ENCODE peak calls at places on chromosome 22, in seven cellular contexts. One of them, this sample, is unnamed.

GRCh38 chr22:33393432-33393831 is 335.3 kb upstream of the SYN3 start:
- DNase-seq in OCI-LY7: no peak
- DNase-seq in SK-N-SH: no peak
- DNase-seq in neuronal stem cell: no peak
- DNase-seq in A549: no peak
- DNase-seq in PC-3: no peak
- DNase-seq in fibroblast of lung: no peak
- DNase-seq in this sample: no peak

GRCh38 chr22:42887523-42888507 is 30.7 kb upstream of the ARFGAP3 start:
- DNase-seq in A549: no peak
- DNase-seq in fibroblast of lung: no peak
- DNase-seq in SK-N-SH: no peak
- DNase-seq in PC-3: no peak
- DNase-seq in neuronal stem cell: no peak
- DNase-seq in OCI-LY7: no peak
- DNase-seq in this sample: peak

GRCh38 chr22:49648053-49648452 is 179.6 kb downstream of the BRD1 start:
- DNase-seq in SK-N-SH: no peak
- DNase-seq in A549: no peak
- DNase-seq in PC-3: no peak
- DNase-seq in OCI-LY7: no peak
- DNase-seq in fibroblast of lung: no peak
- DNase-seq in neuronal stem cell: no peak
- DNase-seq in this sample: no peak

GRCh38 chr22:35065796-35066218 is at the start of gene ISX:
- DNase-seq in neuronal stem cell: no peak
- DNase-seq in SK-N-SH: no peak
- DNase-seq in A549: no peak
- DNase-seq in fibroblast of lung: no peak
- DNase-seq in PC-3: peak
- DNase-seq in OCI-LY7: no peak
- DNase-seq in this sample: peak

GRCh38 chr22:47163876-47164513 is 401.5 kb downstream of the TBC1D22A start:
- DNase-seq in OCI-LY7: no peak
- DNase-seq in neuronal stem cell: no peak
- DNase-seq in PC-3: no peak
- DNase-seq in fibroblast of lung: no peak
- DNase-seq in SK-N-SH: no peak
- DNase-seq in A549: no peak
- DNase-seq in this sample: no peak

GRCh38 chr22:35417606-35418005 is 17.7 kb downstream of the MCM5 start:
- DNase-seq in OCI-LY7: no peak
- DNase-seq in fibroblast of lung: no peak
- DNase-seq in SK-N-SH: no peak
- DNase-seq in A549: no peak
- DNase-seq in neuronal stem cell: no peak
- DNase-seq in PC-3: no peak
- DNase-seq in this sample: no peak

GRCh38 chr22:35312198-35313059 is 12.7 kb downstream of the TOM1 start:
- DNase-seq in neuronal stem cell: no peak
- DNase-seq in SK-N-SH: no peak
- DNase-seq in PC-3: peak
- DNase-seq in OCI-LY7: no peak
- DNase-seq in A549: no peak
- DNase-seq in fibroblast of lung: peak
- DNase-seq in this sample: peak

GRCh38 chr22:48960981-48961655 is 866.6 kb downstream of the BRD1 start:
- DNase-seq in OCI-LY7: no peak
- DNase-seq in PC-3: no peak
- DNase-seq in neuronal stem cell: no peak
- DNase-seq in fibroblast of lung: peak
- DNase-seq in A549: no peak
- DNase-seq in SK-N-SH: no peak
- DNase-seq in this sample: no peak

GRCh38 chr22:50035976-50036375 is 22.1 kb downstream of the TTLL8 start:
- DNase-seq in SK-N-SH: peak
- DNase-seq in PC-3: no peak
- DNase-seq in OCI-LY7: no peak
- DNase-seq in fibroblast of lung: no peak
- DNase-seq in A549: no peak
- DNase-seq in neuronal stem cell: no peak
- DNase-seq in this sample: no peak

GRCh38 chr22:49824185-49824925 is 3.3 kb downstream of the BRD1 start:
- DNase-seq in PC-3: no peak
- DNase-seq in fibroblast of lung: no peak
- DNase-seq in OCI-LY7: no peak
- DNase-seq in SK-N-SH: no peak
- DNase-seq in neuronal stem cell: no peak
- DNase-seq in A549: no peak
- DNase-seq in this sample: no peak

GRCh38 chr22:36110306-36110791 is 50.2 kb downstream of the APOL3 start:
- DNase-seq in A549: no peak
- DNase-seq in neuronal stem cell: no peak
- DNase-seq in SK-N-SH: no peak
- DNase-seq in PC-3: no peak
- DNase-seq in OCI-LY7: no peak
- DNase-seq in fibroblast of lung: peak
- DNase-seq in this sample: peak

GRCh38 chr22:39092111-39092867 is 4.8 kb upstream of the APOBEC3H start:
- DNase-seq in OCI-LY7: no peak
- DNase-seq in neuronal stem cell: no peak
- DNase-seq in SK-N-SH: no peak
- DNase-seq in PC-3: no peak
- DNase-seq in fibroblast of lung: no peak
- DNase-seq in A549: no peak
- DNase-seq in this sample: no peak

GRCh38 chr22:24776525-24776924 is 2.0 kb upstream of the PIWIL3 start:
- DNase-seq in PC-3: no peak
- DNase-seq in neuronal stem cell: no peak
- DNase-seq in fibroblast of lung: no peak
- DNase-seq in OCI-LY7: no peak
- DNase-seq in SK-N-SH: no peak
- DNase-seq in A549: no peak
- DNase-seq in this sample: no peak

GRCh38 chr22:49663311-49663711 is 164.4 kb downstream of the BRD1 start:
- DNase-seq in neuronal stem cell: no peak
- DNase-seq in SK-N-SH: no peak
- DNase-seq in A549: no peak
- DNase-seq in OCI-LY7: no peak
- DNase-seq in PC-3: no peak
- DNase-seq in fibroblast of lung: no peak
- DNase-seq in this sample: no peak

GRCh38 chr22:20957691-20958440 is 9.2 kb upstream of the AIFM3 start:
- DNase-seq in A549: peak
- DNase-seq in PC-3: peak
- DNase-seq in neuronal stem cell: no peak
- DNase-seq in fibroblast of lung: peak
- DNase-seq in OCI-LY7: no peak
- DNase-seq in SK-N-SH: peak
- DNase-seq in this sample: peak

GRCh38 chr22:47043835-47044721 is 281.6 kb downstream of the TBC1D22A start:
- DNase-seq in OCI-LY7: no peak
- DNase-seq in SK-N-SH: no peak
- DNase-seq in A549: no peak
- DNase-seq in fibroblast of lung: peak
- DNase-seq in PC-3: no peak
- DNase-seq in neuronal stem cell: no peak
- DNase-seq in this sample: peak

GRCh38 chr22:44023404-44024287 is 456 bp upstream of the PARVB start:
- DNase-seq in neuronal stem cell: no peak
- DNase-seq in PC-3: peak
- DNase-seq in SK-N-SH: peak
- DNase-seq in OCI-LY7: no peak
- DNase-seq in A549: no peak
- DNase-seq in fibroblast of lung: peak
- DNase-seq in this sample: peak

GRCh38 chr22:22925146-22925794 is 37.7 kb downstream of the IGLL5 start:
- DNase-seq in PC-3: no peak
- DNase-seq in OCI-LY7: no peak
- DNase-seq in neuronal stem cell: no peak
- DNase-seq in SK-N-SH: no peak
- DNase-seq in fibroblast of lung: no peak
- DNase-seq in A549: no peak
- DNase-seq in this sample: no peak
- H3K4me2 ChIP-seq in PC-3: peak
- H3K4me2 ChIP-seq in OCI-LY7: no peak
- H3K4me2 ChIP-seq in neuronal stem cell: no peak
- H3K4me2 ChIP-seq in SK-N-SH: no peak
- H3K4me2 ChIP-seq in fibroblast of lung: no peak
- H3K4me2 ChIP-seq in A549: no peak
- H3K4me2 ChIP-seq in this sample: no peak

DNA sequence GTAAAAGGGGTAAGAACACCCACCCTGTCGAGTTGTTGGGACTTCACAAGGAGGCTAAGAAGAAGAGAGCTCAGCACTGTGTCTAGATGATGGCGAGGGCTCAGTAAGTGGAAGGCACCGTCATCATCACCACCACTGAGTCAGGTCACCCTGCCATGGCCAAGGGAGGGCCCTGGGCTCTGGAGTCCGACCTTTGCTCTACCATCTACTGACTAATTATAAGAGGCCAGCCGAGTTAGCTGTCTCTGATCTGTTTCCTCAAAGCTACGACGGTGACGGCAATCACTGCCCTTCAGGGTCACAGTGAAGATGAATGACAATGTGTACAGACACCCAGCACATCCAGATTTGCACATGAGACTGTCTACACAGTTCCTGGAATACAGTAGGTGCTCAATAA is 29.3 kb downstream of the KIAA0930 start:
- DNase-seq in PC-3: no peak
- DNase-seq in fibroblast of lung: no peak
- DNase-seq in SK-N-SH: no peak
- DNase-seq in neuronal stem cell: no peak
- DNase-seq in A549: no peak
- DNase-seq in OCI-LY7: no peak
- DNase-seq in this sample: no peak
- H3K4me3 ChIP-seq in PC-3: no peak
- H3K4me3 ChIP-seq in fibroblast of lung: peak
- H3K4me3 ChIP-seq in SK-N-SH: peak
- H3K4me3 ChIP-seq in neuronal stem cell: no peak
- H3K4me3 ChIP-seq in A549: peak
- H3K4me3 ChIP-seq in OCI-LY7: no peak
- H3K4me3 ChIP-seq in this sample: no peak

DNA sequence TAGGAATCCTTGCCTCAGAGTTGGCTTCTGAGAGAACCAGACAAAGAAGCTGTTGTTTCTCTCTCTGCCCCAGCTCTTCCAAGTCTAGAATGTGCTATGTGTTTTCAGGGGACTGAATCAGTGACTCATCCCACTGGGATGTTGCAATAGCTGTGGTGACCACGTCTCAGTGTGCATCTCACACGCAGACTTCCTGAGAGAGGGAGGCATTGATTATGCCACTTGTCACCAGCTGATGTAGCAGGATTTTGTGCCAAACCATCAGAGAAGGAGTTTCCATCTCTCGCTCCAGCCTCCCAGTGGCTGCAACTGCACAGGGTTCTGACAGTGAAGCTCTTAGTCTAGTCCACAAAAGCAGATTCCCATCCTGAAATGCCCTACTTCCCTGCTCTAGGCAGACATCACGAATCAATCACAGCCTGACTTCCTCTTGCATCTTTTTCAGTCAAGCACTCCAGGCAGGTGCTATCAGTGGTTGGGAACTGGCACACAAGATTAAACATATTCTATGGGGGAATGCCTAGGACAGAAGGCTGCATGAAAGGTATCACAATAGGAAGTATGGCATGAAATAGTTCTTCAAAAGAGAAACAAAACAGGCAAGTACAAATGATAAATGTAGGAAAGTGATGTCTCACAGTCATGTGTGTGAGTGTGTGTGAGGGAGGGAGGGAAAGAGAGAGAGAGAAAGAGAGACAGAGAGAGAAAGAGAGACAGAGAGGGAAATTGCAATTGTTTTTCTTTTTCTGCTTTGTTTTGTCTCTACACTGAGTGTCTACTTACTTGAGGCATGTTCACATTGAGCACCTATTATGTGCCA is 456.0 kb downstream of the MIAT start:
- DNase-seq in A549: peak
- DNase-seq in neuronal stem cell: no peak
- DNase-seq in SK-N-SH: no peak
- DNase-seq in PC-3: peak
- DNase-seq in OCI-LY7: no peak
- DNase-seq in fibroblast of lung: peak
- DNase-seq in this sample: peak
- H3K4me2 ChIP-seq in A549: peak
- H3K4me2 ChIP-seq in neuronal stem cell: no peak
- H3K4me2 ChIP-seq in SK-N-SH: peak
- H3K4me2 ChIP-seq in PC-3: no peak
- H3K4me2 ChIP-seq in OCI-LY7: no peak
- H3K4me2 ChIP-seq in fibroblast of lung: no peak
- H3K4me2 ChIP-seq in this sample: no peak

DNA sequence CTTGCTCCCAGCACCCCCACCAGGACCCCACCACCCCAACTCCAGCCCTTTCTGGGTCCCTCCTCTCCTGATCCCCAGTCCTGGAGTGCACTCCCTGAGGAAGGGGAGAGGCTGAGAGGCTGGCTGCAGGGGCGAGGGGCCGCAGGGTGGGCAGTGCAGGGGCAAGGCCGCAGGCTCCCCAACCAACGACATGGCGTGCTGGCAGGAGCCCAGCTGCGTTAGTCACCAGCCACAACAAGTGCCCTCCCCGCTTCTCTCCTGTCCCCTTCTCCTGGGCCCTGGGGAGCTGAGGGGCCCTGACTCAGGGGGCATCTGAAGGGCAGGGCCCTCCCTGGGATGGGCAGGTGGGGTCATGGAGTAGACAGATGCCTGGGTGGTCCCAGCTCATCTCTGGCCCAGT is 2.3 kb downstream of the CABP7 start:
- DNase-seq in PC-3: peak
- DNase-seq in OCI-LY7: no peak
- DNase-seq in fibroblast of lung: peak
- DNase-seq in neuronal stem cell: no peak
- DNase-seq in SK-N-SH: peak
- DNase-seq in A549: no peak
- DNase-seq in this sample: no peak
- H3K4me3 ChIP-seq in PC-3: no peak
- H3K4me3 ChIP-seq in OCI-LY7: no peak
- H3K4me3 ChIP-seq in fibroblast of lung: no peak
- H3K4me3 ChIP-seq in neuronal stem cell: no peak
- H3K4me3 ChIP-seq in SK-N-SH: no peak
- H3K4me3 ChIP-seq in A549: no peak
- H3K4me3 ChIP-seq in this sample: no peak

GRCh38 chr22:22046370-22046769 is 63.8 kb upstream of the TOP3B start:
- DNase-seq in A549: no peak
- DNase-seq in SK-N-SH: no peak
- DNase-seq in PC-3: no peak
- DNase-seq in OCI-LY7: peak
- DNase-seq in fibroblast of lung: no peak
- DNase-seq in neuronal stem cell: no peak
- DNase-seq in this sample: no peak
- H3K4me2 ChIP-seq in A549: no peak
- H3K4me2 ChIP-seq in SK-N-SH: no peak
- H3K4me2 ChIP-seq in PC-3: no peak
- H3K4me2 ChIP-seq in OCI-LY7: peak
- H3K4me2 ChIP-seq in fibroblast of lung: no peak
- H3K4me2 ChIP-seq in neuronal stem cell: no peak
- H3K4me2 ChIP-seq in this sample: no peak